ENCODE peak calls at places on chromosome 1, in five cellular contexts. One of them, this sample, is unnamed. For H3K36me3 and H3K27me3, the result is how much of the 10 kb centered on the place peaks cover.

GRCh38 chr1:20834192-20834591 is 47.1 kb upstream of the HP1BP3 start:
- DNase-seq in heart left ventricle: no peak
- DNase-seq in upper lobe of left lung: no peak
- DNase-seq in psoas muscle: no peak
- DNase-seq in uterus: no peak
- DNase-seq in this sample: no peak

GRCh38 chr1:204828352-204828850 is 42.3 kb upstream of the NFASC start:
- DNase-seq in heart left ventricle: peak
- DNase-seq in upper lobe of left lung: no peak
- DNase-seq in psoas muscle: peak
- DNase-seq in uterus: peak
- DNase-seq in this sample: peak

GRCh38 chr1:32716312-32717126 is 13.9 kb upstream of the SYNC start:
- DNase-seq in heart left ventricle: peak
- DNase-seq in upper lobe of left lung: peak
- DNase-seq in psoas muscle: peak
- DNase-seq in uterus: no peak
- DNase-seq in this sample: no peak

GRCh38 chr1:33460947-33461629 is 11.4 kb upstream of the ZSCAN20 start:
- DNase-seq in heart left ventricle: peak
- DNase-seq in upper lobe of left lung: no peak
- DNase-seq in psoas muscle: no peak
- DNase-seq in uterus: peak
- DNase-seq in this sample: peak

GRCh38 chr1:6438047-6438525 is 13.5 kb downstream of the ESPN start:
- DNase-seq in heart left ventricle: no peak
- DNase-seq in upper lobe of left lung: peak
- DNase-seq in psoas muscle: peak
- DNase-seq in uterus: peak
- DNase-seq in this sample: no peak

GRCh38 chr1:245999697-246000637 is 507.1 kb downstream of the SMYD3 start:
- DNase-seq in heart left ventricle: no peak
- DNase-seq in upper lobe of left lung: no peak
- DNase-seq in psoas muscle: no peak
- DNase-seq in uterus: no peak
- DNase-seq in this sample: no peak

GRCh38 chr1:6922096-6922931 is 137.1 kb downstream of the CAMTA1 start:
- DNase-seq in heart left ventricle: peak
- DNase-seq in upper lobe of left lung: no peak
- DNase-seq in psoas muscle: peak
- DNase-seq in uterus: peak
- DNase-seq in this sample: peak

GRCh38 chr1:157114183-157115121 is 14.8 kb upstream of the ETV3L start:
- DNase-seq in heart left ventricle: no peak
- DNase-seq in upper lobe of left lung: no peak
- DNase-seq in psoas muscle: no peak
- DNase-seq in uterus: no peak
- DNase-seq in this sample: no peak

GRCh38 chr1:202697038-202697437 is 13.2 kb downstream of the SYT2 start:
- DNase-seq in heart left ventricle: no peak
- DNase-seq in upper lobe of left lung: no peak
- DNase-seq in psoas muscle: no peak
- DNase-seq in uterus: no peak
- DNase-seq in this sample: no peak

GRCh38 chr1:226402615-226403521 is 5.0 kb downstream of the PARP1 start:
- DNase-seq in heart left ventricle: no peak
- DNase-seq in upper lobe of left lung: no peak
- DNase-seq in psoas muscle: no peak
- DNase-seq in uterus: no peak
- DNase-seq in this sample: no peak

GRCh38 chr1:21935891-21936365 is 1.2 kb downstream of the HSPG2 start:
- DNase-seq in heart left ventricle: peak
- DNase-seq in upper lobe of left lung: peak
- DNase-seq in psoas muscle: no peak
- DNase-seq in uterus: no peak
- DNase-seq in this sample: no peak

GRCh38 chr1:20931930-20932436 is 144.9 kb upstream of the HP1BP3 start:
- DNase-seq in heart left ventricle: no peak
- DNase-seq in upper lobe of left lung: no peak
- DNase-seq in psoas muscle: no peak
- DNase-seq in uterus: no peak
- DNase-seq in this sample: no peak

GRCh38 chr1:16068356-16069270 is 4.8 kb downstream of the FAM131C start:
- DNase-seq in heart left ventricle: peak
- DNase-seq in upper lobe of left lung: peak
- DNase-seq in psoas muscle: peak
- DNase-seq in uterus: no peak
- DNase-seq in this sample: no peak

GRCh38 chr1:150257624-150258274 is at the start of gene CA14:
- DNase-seq in heart left ventricle: peak
- DNase-seq in upper lobe of left lung: no peak
- DNase-seq in psoas muscle: no peak
- DNase-seq in uterus: no peak
- DNase-seq in this sample: no peak

GRCh38 chr1:238606896-238607295 is 716.2 kb upstream of the ZP4 start:
- DNase-seq in heart left ventricle: no peak
- DNase-seq in upper lobe of left lung: no peak
- DNase-seq in psoas muscle: no peak
- DNase-seq in uterus: no peak
- DNase-seq in this sample: no peak

GRCh38 chr1:34140011-34140676 is 24.9 kb downstream of the CSMD2 start:
- DNase-seq in heart left ventricle: no peak
- DNase-seq in upper lobe of left lung: no peak
- DNase-seq in psoas muscle: no peak
- DNase-seq in uterus: no peak
- DNase-seq in this sample: no peak

GRCh38 chr1:231866392-231867331 is 240.1 kb downstream of the DISC1 start:
- DNase-seq in heart left ventricle: peak
- DNase-seq in upper lobe of left lung: peak
- DNase-seq in psoas muscle: no peak
- DNase-seq in uterus: peak
- DNase-seq in this sample: peak

GRCh38 chr1:15226626-15227286 is 20.3 kb upstream of the FHAD1 start:
- DNase-seq in heart left ventricle: no peak
- DNase-seq in upper lobe of left lung: no peak
- DNase-seq in psoas muscle: no peak
- DNase-seq in uterus: no peak
- DNase-seq in this sample: no peak

GRCh38 chr1:19967808-19968207 is 11.6 kb downstream of the PLA2G2A start:
- DNase-seq in heart left ventricle: peak
- DNase-seq in upper lobe of left lung: no peak
- DNase-seq in psoas muscle: peak
- DNase-seq in uterus: peak
- DNase-seq in this sample: peak

GRCh38 chr1:2194898-2195673 is 514 bp upstream of the FAAP20 start:
- DNase-seq in heart left ventricle: peak
- DNase-seq in upper lobe of left lung: peak
- DNase-seq in psoas muscle: peak
- DNase-seq in uterus: peak
- DNase-seq in this sample: peak

GRCh38 chr1:184419734-184420161 is 32.9 kb downstream of the C1orf21 start:
- DNase-seq in heart left ventricle: no peak
- DNase-seq in upper lobe of left lung: no peak
- DNase-seq in psoas muscle: no peak
- DNase-seq in uterus: peak
- DNase-seq in this sample: no peak

GRCh38 chr1:11880911-11881748 is 22.4 kb upstream of the NPPB start:
- DNase-seq in heart left ventricle: peak
- DNase-seq in upper lobe of left lung: peak
- DNase-seq in psoas muscle: peak
- DNase-seq in uterus: no peak
- DNase-seq in this sample: peak

GRCh38 chr1:116179398-116179797 is 68.2 kb downstream of the MAB21L3 start:
- DNase-seq in heart left ventricle: no peak
- DNase-seq in upper lobe of left lung: no peak
- DNase-seq in psoas muscle: no peak
- DNase-seq in uterus: no peak
- DNase-seq in this sample: no peak

GRCh38 chr1:3273447-3273846 is 181.0 kb upstream of the ARHGEF16 start:
- DNase-seq in heart left ventricle: no peak
- DNase-seq in upper lobe of left lung: no peak
- DNase-seq in psoas muscle: no peak
- DNase-seq in uterus: no peak
- DNase-seq in this sample: no peak

GRCh38 chr1:235011064-235011598 is 117.5 kb downstream of the TOMM20 start:
- DNase-seq in heart left ventricle: no peak
- DNase-seq in upper lobe of left lung: no peak
- DNase-seq in psoas muscle: no peak
- DNase-seq in uterus: no peak
- DNase-seq in this sample: no peak

GRCh38 chr1:235013512-235013911 is 115.1 kb downstream of the TOMM20 start:
- DNase-seq in heart left ventricle: peak
- DNase-seq in upper lobe of left lung: peak
- DNase-seq in psoas muscle: no peak
- DNase-seq in uterus: no peak
- DNase-seq in this sample: no peak

GRCh38 chr1:235011599-235012435 is 116.8 kb downstream of the TOMM20 start:
- DNase-seq in heart left ventricle: peak
- DNase-seq in upper lobe of left lung: peak
- DNase-seq in psoas muscle: peak
- DNase-seq in uterus: peak
- DNase-seq in this sample: peak

GRCh38 chr1:235014756-235015155 is 113.9 kb downstream of the TOMM20 start:
- DNase-seq in heart left ventricle: no peak
- DNase-seq in upper lobe of left lung: no peak
- DNase-seq in psoas muscle: no peak
- DNase-seq in uterus: peak
- DNase-seq in this sample: no peak

DNA sequence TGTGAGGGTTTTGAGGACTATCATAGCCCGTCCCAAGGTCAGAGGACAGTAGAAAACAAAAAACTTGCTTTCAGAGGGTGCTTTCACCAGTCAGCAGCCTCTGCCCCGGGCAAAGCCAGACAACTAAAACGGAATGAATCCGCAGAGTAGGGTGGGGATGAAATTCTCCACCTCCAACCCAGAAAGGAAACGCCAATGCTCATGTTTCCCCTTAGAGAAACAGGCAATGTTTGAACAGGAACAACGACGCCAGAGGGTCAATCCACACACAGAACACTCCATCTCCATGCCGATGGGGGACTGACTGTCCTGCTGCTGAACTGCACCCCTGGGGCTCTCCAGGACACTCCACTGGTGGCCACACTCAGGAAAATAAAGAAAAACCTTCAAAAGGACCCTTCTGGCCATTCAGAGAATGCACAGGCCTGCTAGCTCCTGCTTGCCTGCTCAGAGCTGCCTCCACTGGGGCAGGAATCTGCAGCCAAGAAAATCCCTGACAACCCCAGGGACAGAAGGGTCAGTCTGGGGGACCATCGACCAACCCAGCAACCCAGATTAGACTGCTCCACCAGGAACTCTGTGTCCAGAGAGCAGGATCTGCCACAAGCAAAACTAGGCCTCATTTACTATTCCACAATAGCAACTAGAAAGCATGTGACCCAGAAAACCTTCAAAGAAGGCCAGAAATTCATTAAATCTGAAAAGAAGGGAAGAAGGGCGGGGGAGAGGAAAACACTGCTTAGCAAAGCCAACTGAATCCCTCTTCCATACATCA is 116.0 kb downstream of the TOMM20 start:
- DNase-seq in heart left ventricle: no peak
- DNase-seq in upper lobe of left lung: no peak
- DNase-seq in psoas muscle: no peak
- DNase-seq in uterus: no peak
- DNase-seq in this sample: no peak
- H3K4me3 ChIP-seq in heart left ventricle: no peak
- H3K4me3 ChIP-seq in upper lobe of left lung: no peak
- H3K4me3 ChIP-seq in psoas muscle: no peak
- H3K4me3 ChIP-seq in uterus: no peak
- H3K4me3 ChIP-seq in this sample: no peak

GRCh38 chr1:208065862-208066261 is 154.9 kb upstream of the CD34 start:
- DNase-seq in heart left ventricle: no peak
- DNase-seq in upper lobe of left lung: no peak
- DNase-seq in psoas muscle: no peak
- DNase-seq in uterus: no peak
- DNase-seq in this sample: no peak
- H3K36me3 ChIP-seq in heart left ventricle: under half
- H3K36me3 ChIP-seq in upper lobe of left lung: under half
- H3K36me3 ChIP-seq in psoas muscle: under half
- H3K36me3 ChIP-seq in uterus: under half
- H3K36me3 ChIP-seq in this sample: under half

DNA sequence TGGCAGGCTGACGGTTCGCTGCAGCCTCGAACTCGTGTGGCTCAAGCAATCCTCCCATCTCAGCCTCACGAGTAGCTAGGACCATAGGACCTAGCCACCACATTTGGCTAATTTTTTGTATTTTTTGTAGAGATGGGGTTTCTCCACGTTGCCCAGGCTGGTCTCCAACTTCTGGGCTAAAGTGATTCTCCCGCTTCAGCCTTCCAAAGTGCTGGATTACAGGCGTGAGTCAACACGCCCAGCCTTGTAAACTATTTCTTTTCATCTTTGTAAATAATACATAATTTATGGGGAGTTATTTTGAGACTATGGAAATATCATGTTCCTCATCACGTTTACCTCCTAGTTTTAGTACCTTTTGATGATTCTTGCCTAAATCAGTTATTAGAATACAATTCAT is 906 bp upstream of the FBXO28 start:
- DNase-seq in heart left ventricle: no peak
- DNase-seq in upper lobe of left lung: no peak
- DNase-seq in psoas muscle: no peak
- DNase-seq in uterus: no peak
- DNase-seq in this sample: no peak
- H3K27me3 ChIP-seq in heart left ventricle: under half
- H3K27me3 ChIP-seq in upper lobe of left lung: under half
- H3K27me3 ChIP-seq in psoas muscle: under half
- H3K27me3 ChIP-seq in uterus: under half
- H3K27me3 ChIP-seq in this sample: under half

GRCh38 chr1:87867631-87868030 is 539.0 kb downstream of the LMO4 start:
- DNase-seq in heart left ventricle: no peak
- DNase-seq in upper lobe of left lung: no peak
- DNase-seq in psoas muscle: no peak
- DNase-seq in uterus: no peak
- DNase-seq in this sample: no peak

GRCh38 chr1:87869563-87869962 is 540.9 kb downstream of the LMO4 start:
- DNase-seq in heart left ventricle: no peak
- DNase-seq in upper lobe of left lung: no peak
- DNase-seq in psoas muscle: no peak
- DNase-seq in uterus: no peak
- DNase-seq in this sample: no peak

GRCh38 chr1:87872692-87873091 is 544.0 kb downstream of the LMO4 start:
- DNase-seq in heart left ventricle: no peak
- DNase-seq in upper lobe of left lung: no peak
- DNase-seq in psoas muscle: no peak
- DNase-seq in uterus: no peak
- DNase-seq in this sample: no peak

GRCh38 chr1:87866416-87866815 is 537.7 kb downstream of the LMO4 start:
- DNase-seq in heart left ventricle: no peak
- DNase-seq in upper lobe of left lung: no peak
- DNase-seq in psoas muscle: no peak
- DNase-seq in uterus: no peak
- DNase-seq in this sample: no peak

DNA sequence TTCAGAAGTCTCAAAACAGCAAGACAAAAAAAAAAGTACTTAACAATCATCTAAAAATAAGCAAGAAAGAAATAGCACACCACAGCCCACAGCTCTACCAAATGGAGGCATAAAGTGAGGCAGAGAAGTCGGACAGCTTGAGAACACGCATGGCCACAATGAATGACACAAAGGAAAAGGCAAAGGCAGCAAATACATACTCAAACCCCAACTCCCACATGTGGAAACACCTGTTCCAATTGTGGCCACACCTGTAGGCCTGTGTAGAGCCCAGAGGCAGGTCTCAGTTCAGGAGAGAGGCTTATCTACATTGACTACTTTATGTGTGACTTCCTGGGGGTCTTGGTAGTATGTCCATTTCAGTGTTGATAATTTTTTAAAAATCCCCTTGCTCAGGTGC is 543.5 kb downstream of the LMO4 start:
- DNase-seq in heart left ventricle: no peak
- DNase-seq in upper lobe of left lung: no peak
- DNase-seq in psoas muscle: no peak
- DNase-seq in uterus: no peak
- DNase-seq in this sample: no peak
- H3K4me3 ChIP-seq in heart left ventricle: no peak
- H3K4me3 ChIP-seq in upper lobe of left lung: no peak
- H3K4me3 ChIP-seq in psoas muscle: no peak
- H3K4me3 ChIP-seq in uterus: no peak
- H3K4me3 ChIP-seq in this sample: no peak

This sample was measured in aorta.